ENCODE peak calls at places on chromosomes 3 and 15, in seven cellular contexts. M is epithelial cell of prostate; C is trophoblast cell; Z is A549; D is lower lobe of right lung; V is CD4-positive, CD25-positive, alpha-beta regulatory T cell; R is right atrium auricular region. Q is an unnamed sample.

GRCh38 chr3:84082726-84083125 is 876.1 kb upstream of the CADM2 start:
- DNase-seq in Z (no peak), R (no peak), M (peak), V (no peak), D (no peak), C (no peak), Q (no peak)

GRCh38 chr3:135927170-135927569 is 38.4 kb upstream of the PPP2R3A start:
- DNase-seq in R (no peak), D (no peak), C (peak), V (no peak), M (peak), Z (no peak), Q (no peak)

GRCh38 chr3:123373535-123373987 is 75.3 kb downstream of the ADCY5 start:
- DNase-seq in V (no peak), C (no peak), R (no peak), M (no peak), D (no peak), Z (no peak), Q (no peak)

GRCh38 chr15:78004919-78005634 is 72.4 kb downstream of the TBC1D2B start:
- DNase-seq in R (peak), Z (peak), M (peak), V (no peak), D (peak), C (no peak), Q (no peak)

GRCh38 chr3:52068055-52068704 is 11.8 kb upstream of the DUSP7 start:
- DNase-seq in R (no peak), D (no peak), V (no peak), C (no peak), Z (no peak), M (no peak), Q (no peak)

GRCh38 chr15:29821416-29822099 is 710 bp downstream of the TJP1 start:
- DNase-seq in V (no peak), R (peak), M (peak), Z (peak), C (peak), D (peak), Q (no peak)

GRCh38 chr3:178505832-178506231 is 30.4 kb upstream of the KCNMB2 start:
- DNase-seq in D (no peak), Z (no peak), R (no peak), M (no peak), C (no peak), V (no peak), Q (no peak)

GRCh38 chr3:152299243-152299976 is 30.7 kb downstream of the MBNL1 start:
- DNase-seq in D (no peak), C (no peak), M (no peak), R (no peak), Z (no peak), V (peak), Q (peak)

GRCh38 chr3:192772495-192772894 is 45.2 kb upstream of the FGF12 start:
- DNase-seq in Z (peak), D (no peak), R (no peak), C (peak), M (peak), V (no peak), Q (no peak)

GRCh38 chr3:143720381-143720780 is 127.9 kb downstream of the SLC9A9 start:
- DNase-seq in D (no peak), M (no peak), R (no peak), C (no peak), V (no peak), Z (no peak), Q (no peak)

GRCh38 chr15:92809880-92810361 is 90.2 kb upstream of the CHD2 start:
- DNase-seq in C (no peak), D (no peak), R (peak), V (peak), M (no peak), Z (peak), Q (no peak)

GRCh38 chr3:52794612-52795099 is at the start of gene ITIH3:
- DNase-seq in Z (no peak), D (no peak), M (no peak), V (no peak), C (no peak), R (peak), Q (no peak)

GRCh38 chr3:108914774-108915641 is 38.7 kb downstream of the GUCA1C start:
- DNase-seq in D (no peak), M (peak), C (peak), R (no peak), Z (peak), V (peak), Q (peak)

GRCh38 chr3:17544632-17545031 is 197.8 kb downstream of the TBC1D5 start:
- DNase-seq in R (no peak), Z (peak), C (no peak), V (no peak), D (no peak), M (no peak), Q (no peak)

GRCh38 chr3:189674249-189674913 is 43.2 kb downstream of the TP63 start:
- DNase-seq in C (no peak), V (no peak), Z (no peak), D (no peak), R (no peak), M (no peak), Q (no peak)

GRCh38 chr15:45157974-45158373 is 28.2 kb downstream of the DUOX1 start:
- DNase-seq in V (no peak), D (no peak), M (peak), R (peak), C (no peak), Z (no peak), Q (no peak)

GRCh38 chr3:122055215-122055614 is at the start of gene CD86:
- DNase-seq in R (no peak), V (no peak), M (no peak), C (no peak), Z (no peak), D (no peak), Q (no peak)

GRCh38 chr15:41825145-41825544 is 2.7 kb upstream of the JMJD7 start:
- DNase-seq in C (no peak), Z (no peak), R (no peak), D (peak), V (no peak), M (no peak), Q (no peak)

GRCh38 chr3:105905328-105905727 is 36.5 kb upstream of the CBLB start:
- DNase-seq in V (no peak), R (no peak), D (no peak), C (no peak), M (no peak), Z (no peak), Q (no peak)

GRCh38 chr3:43894176-43895049 is 203.7 kb downstream of the ABHD5 start:
- DNase-seq in V (no peak), C (no peak), Z (peak), M (no peak), R (no peak), D (peak), Q (no peak)

GRCh38 chr3:139928708-139929505 is 6.1 kb upstream of the CLSTN2 start:
- DNase-seq in V (no peak), Z (no peak), R (no peak), M (no peak), D (no peak), C (no peak), Q (no peak)

GRCh38 chr3:4380013-4380412 is 76.8 kb downstream of the SETMAR start:
- DNase-seq in M (no peak), C (no peak), V (no peak), D (no peak), R (no peak), Z (no peak), Q (no peak)

DNA sequence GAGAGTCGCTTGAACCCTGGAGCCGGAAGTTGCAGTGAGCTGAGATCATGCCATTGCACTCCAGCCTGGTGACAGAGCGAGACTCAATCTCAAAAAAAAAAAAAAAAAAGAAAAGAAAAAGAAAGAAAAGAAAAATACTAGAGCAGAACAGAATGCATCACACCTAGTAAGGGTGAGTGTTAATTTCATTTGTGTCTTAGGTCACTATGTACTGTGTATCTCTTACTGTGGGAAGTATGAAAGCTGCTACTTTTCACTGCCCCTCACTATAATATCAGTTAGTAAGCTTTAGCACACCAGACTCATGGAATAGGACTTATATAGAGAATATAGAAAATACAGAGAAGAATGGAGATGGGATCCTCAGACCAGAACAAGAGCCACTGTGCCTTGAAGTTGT is 45.9 kb upstream of the RASA2 start:
- DNase-seq in D (no peak), Z (no peak), M (no peak), C (no peak), R (no peak), V (no peak), Q (no peak)
- H3K27ac ChIP-seq in D (peak), Z (peak), M (peak), C (no peak), R (peak), V (peak), Q (peak)

GRCh38 chr3:24042879-24043567 is 97.9 kb downstream of the NR1D2 start:
- DNase-seq in V (no peak), Z (no peak), D (no peak), R (no peak), M (no peak), C (peak), Q (no peak)

GRCh38 chr3:24037971-24038370 is 92.9 kb downstream of the NR1D2 start:
- DNase-seq in Z (no peak), C (no peak), R (no peak), V (no peak), M (no peak), D (no peak), Q (no peak)

GRCh38 chr3:24043985-24044384 is 98.9 kb downstream of the NR1D2 start:
- DNase-seq in V (no peak), D (no peak), M (no peak), R (no peak), C (no peak), Z (no peak), Q (no peak)

GRCh38 chr3:24046214-24046613 is 101.1 kb downstream of the NR1D2 start:
- DNase-seq in V (no peak), Z (no peak), D (no peak), R (no peak), M (no peak), C (no peak), Q (no peak)

DNA sequence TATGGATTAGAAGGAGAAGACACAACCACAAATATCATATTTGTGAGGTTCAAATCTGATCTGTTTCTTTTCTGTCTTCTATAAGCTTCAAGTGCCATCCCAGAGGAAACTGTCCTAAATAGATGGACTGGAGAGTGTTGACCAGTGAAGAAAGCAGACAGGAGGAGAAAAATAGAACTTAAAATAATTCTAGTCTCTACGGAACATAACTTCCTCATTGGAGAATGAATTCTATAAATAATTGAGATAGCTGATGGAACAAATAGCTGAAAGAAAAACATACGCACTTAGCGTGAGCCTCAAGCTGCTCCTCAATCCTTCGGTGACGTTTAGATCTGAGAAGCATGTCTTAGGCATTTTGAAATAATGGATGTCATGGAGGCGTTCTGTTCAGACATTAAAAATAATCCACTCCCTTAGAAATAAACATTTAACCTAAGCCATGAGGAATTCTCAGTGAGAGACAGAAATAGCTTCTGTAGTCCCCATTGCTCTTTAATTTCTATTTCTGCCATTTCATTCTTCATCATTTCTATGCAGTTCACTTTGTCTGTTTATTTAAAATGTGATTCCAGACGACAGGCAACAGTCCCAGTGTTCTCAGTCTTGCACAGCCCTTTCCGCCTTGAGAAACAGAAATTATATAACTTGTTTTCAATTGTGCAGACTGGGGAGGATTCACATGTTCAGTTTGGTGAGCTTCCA is 97.2 kb downstream of the NR1D2 start:
- DNase-seq in V (no peak), Z (no peak), D (no peak), M (no peak), C (no peak), R (no peak), Q (no peak)
- H3K27ac ChIP-seq in V (no peak), Z (no peak), D (peak), M (no peak), C (no peak), R (peak), Q (no peak)

DNA sequence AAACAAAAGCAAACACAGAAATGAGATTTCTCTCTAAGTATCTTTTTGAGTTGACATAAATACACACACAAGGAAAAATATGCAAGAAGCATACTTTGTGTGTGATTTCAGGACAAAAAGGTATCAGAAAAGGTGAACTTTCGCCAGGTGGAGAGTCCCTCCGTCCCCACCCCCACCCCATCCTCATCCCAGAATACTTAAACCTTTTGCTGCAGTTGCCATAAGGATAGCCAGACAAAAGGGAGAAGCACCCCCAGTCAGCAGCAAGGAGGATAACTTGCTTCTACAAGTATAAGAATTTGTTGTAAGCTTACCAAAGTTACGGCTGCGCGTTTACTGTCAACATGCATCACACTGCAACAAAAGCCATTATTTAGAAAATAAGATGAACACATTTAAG is 10.3 kb downstream of the FOXP1 start:
- DNase-seq in Z (no peak), C (no peak), R (no peak), D (no peak), M (no peak), V (no peak), Q (no peak)
- H3K27ac ChIP-seq in Z (no peak), C (no peak), R (no peak), D (no peak), M (no peak), V (no peak), Q (no peak)

GRCh38 chr15:90882781-90883525 is 1.4 kb upstream of the FES start:
- DNase-seq in R (no peak), D (no peak), V (no peak), Z (no peak), M (no peak), C (no peak), Q (no peak)
- H3K27ac ChIP-seq in R (peak), D (peak), V (no peak), Z (peak), M (no peak), C (peak), Q (no peak)

GRCh38 chr15:60358935-60359672 is 38.7 kb downstream of the ANXA2 start:
- DNase-seq in Z (peak), V (no peak), D (no peak), R (no peak), C (no peak), M (no peak), Q (no peak)
- H3K27ac ChIP-seq in Z (peak), V (no peak), D (no peak), R (peak), C (peak), M (peak), Q (no peak)

GRCh38 chr15:64030123-64030522 is 16.2 kb downstream of the DAPK2 start:
- DNase-seq in Z (no peak), V (no peak), D (no peak), C (no peak), R (no peak), M (no peak), Q (no peak)

GRCh38 chr15:64032327-64032726 is 14.0 kb downstream of the DAPK2 start:
- DNase-seq in M (no peak), D (no peak), V (no peak), Z (no peak), R (no peak), C (no peak), Q (no peak)

GRCh38 chr15:64038878-64039277 is 7.4 kb downstream of the DAPK2 start:
- DNase-seq in D (no peak), V (no peak), R (no peak), M (no peak), Z (no peak), C (no peak), Q (no peak)

GRCh38 chr15:64034519-64034918 is 11.8 kb downstream of the DAPK2 start:
- DNase-seq in V (no peak), C (no peak), Z (no peak), D (no peak), R (no peak), M (no peak), Q (no peak)

GRCh38 chr15:64035525-64035924 is 10.8 kb downstream of the DAPK2 start:
- DNase-seq in D (no peak), C (no peak), V (no peak), M (no peak), R (no peak), Z (no peak), Q (no peak)
- H3K27ac ChIP-seq in D (no peak), C (no peak), V (no peak), M (no peak), R (peak), Z (no peak), Q (no peak)

GRCh38 chr3:69087030-69087791 is 2.5 kb downstream of the ARL6IP5 start:
- DNase-seq in C (no peak), R (no peak), D (no peak), M (no peak), V (peak), Z (no peak), Q (no peak)
- H3K27ac ChIP-seq in C (peak), R (peak), D (peak), M (peak), V (peak), Z (peak), Q (peak)

DNA sequence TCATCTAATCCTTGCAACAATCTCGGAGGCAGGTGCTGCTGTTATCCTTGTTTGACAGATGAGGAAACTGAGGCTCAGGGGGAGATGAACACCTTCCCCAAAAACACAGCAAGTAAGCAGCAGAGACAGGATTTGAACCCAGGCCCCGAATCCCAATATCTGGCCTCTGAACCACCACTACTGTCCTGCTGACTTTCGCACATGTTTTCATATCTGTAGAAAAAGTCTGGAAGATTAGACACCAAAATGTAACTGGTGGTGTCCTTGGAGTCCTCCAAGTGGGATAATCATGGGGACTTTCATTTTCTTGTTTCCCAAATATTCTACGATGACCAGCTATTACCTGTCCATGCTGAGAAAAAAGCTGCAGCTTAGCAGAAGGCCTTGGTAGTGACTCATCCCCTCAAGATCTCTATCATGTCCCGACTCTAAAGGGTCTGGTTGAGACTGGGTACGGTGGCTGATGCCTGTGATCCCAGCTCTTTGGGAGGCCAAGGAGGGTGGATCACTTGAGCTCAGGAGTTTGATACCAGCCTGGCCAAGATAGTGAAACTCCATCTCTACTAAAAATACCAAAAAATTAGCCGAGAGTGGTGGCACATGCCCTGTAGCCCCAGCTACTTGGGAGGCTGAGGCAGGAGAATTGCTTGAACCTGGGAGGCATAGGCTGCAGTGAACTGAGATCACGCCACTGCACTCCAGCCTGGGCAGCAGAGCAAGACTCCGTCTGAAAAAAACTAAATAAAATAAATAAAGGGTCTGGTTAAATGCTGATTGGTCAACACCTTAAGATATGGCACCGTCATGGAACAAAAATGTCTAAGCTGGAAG is 8.6 kb downstream of the IRAK2 start:
- DNase-seq in D (no peak), M (no peak), Z (peak), R (no peak), C (peak), V (no peak), Q (no peak)
- H3K27ac ChIP-seq in D (peak), M (no peak), Z (peak), R (peak), C (peak), V (no peak), Q (no peak)

DNA sequence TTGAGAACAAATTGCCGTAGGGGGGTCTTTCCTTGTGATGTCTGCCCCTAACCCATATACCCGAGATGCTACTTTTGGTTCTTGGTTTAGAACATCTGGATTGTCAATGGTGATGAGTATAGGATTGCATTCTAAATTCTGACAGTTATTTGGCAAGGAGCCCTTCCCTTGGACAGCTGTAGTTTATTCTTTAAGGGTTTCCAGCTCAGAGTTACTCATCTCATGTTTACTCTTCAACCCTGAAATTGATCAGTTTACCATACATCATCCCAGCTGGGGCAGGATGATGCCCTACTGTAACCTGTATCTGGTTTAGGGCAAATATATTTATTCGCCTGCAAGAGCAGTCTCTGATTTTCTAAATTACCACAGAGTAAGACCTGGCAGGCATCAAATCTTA is 85.7 kb upstream of the XCR1 start:
- DNase-seq in Z (no peak), V (no peak), D (no peak), R (no peak), M (no peak), C (no peak), Q (no peak)
- H3K27ac ChIP-seq in Z (no peak), V (no peak), D (no peak), R (no peak), M (peak), C (peak), Q (no peak)

GRCh38 chr3:61134532-61134931 is 116.7 kb downstream of the FHIT start:
- DNase-seq in R (no peak), C (no peak), Z (no peak), V (no peak), M (no peak), D (no peak), Q (no peak)
- H3K27ac ChIP-seq in R (no peak), C (no peak), Z (no peak), V (no peak), M (no peak), D (no peak), Q (no peak)

Q was measured in effector memory CD4-positive, alpha-beta T cell.